ENCODE peak calls at places on chromosomes 5 and 9, in nine cellular contexts. One of them, this sample, is unnamed.

GRCh38 chr5:45355189-45355992 is 340.8 kb downstream of the HCN1 start:
- DNase-seq in transverse colon: no peak
- DNase-seq in HCT116: no peak
- DNase-seq in suprapubic skin: no peak
- DNase-seq in esophagus muscularis mucosa: no peak
- DNase-seq in GM12891: no peak
- DNase-seq in upper lobe of left lung: no peak
- DNase-seq in stomach: no peak
- DNase-seq in breast epithelium: no peak
- DNase-seq in this sample: no peak

GRCh38 chr9:77218612-77219011 is 41.3 kb downstream of the VPS13A start:
- DNase-seq in transverse colon: no peak
- DNase-seq in HCT116: no peak
- DNase-seq in suprapubic skin: no peak
- DNase-seq in esophagus muscularis mucosa: no peak
- DNase-seq in GM12891: no peak
- DNase-seq in upper lobe of left lung: no peak
- DNase-seq in stomach: no peak
- DNase-seq in breast epithelium: no peak
- DNase-seq in this sample: no peak

GRCh38 chr9:81754245-81754644 is 64.9 kb upstream of the TLE1 start:
- DNase-seq in transverse colon: no peak
- DNase-seq in HCT116: no peak
- DNase-seq in suprapubic skin: no peak
- DNase-seq in esophagus muscularis mucosa: no peak
- DNase-seq in GM12891: no peak
- DNase-seq in upper lobe of left lung: no peak
- DNase-seq in stomach: no peak
- DNase-seq in breast epithelium: no peak
- DNase-seq in this sample: no peak

GRCh38 chr9:33024126-33024965 is 727 bp upstream of the DNAJA1 start:
- DNase-seq in transverse colon: peak
- DNase-seq in HCT116: peak
- DNase-seq in suprapubic skin: no peak
- DNase-seq in esophagus muscularis mucosa: no peak
- DNase-seq in GM12891: no peak
- DNase-seq in upper lobe of left lung: no peak
- DNase-seq in stomach: no peak
- DNase-seq in breast epithelium: no peak
- DNase-seq in this sample: no peak

GRCh38 chr5:111672126-111672525 is 84.9 kb downstream of the NREP start:
- DNase-seq in transverse colon: no peak
- DNase-seq in HCT116: no peak
- DNase-seq in suprapubic skin: no peak
- DNase-seq in esophagus muscularis mucosa: peak
- DNase-seq in GM12891: no peak
- DNase-seq in upper lobe of left lung: no peak
- DNase-seq in stomach: no peak
- DNase-seq in breast epithelium: no peak
- DNase-seq in this sample: no peak

GRCh38 chr5:172712610-172713009 is 58.4 kb downstream of the DUSP1 start:
- DNase-seq in transverse colon: no peak
- DNase-seq in HCT116: no peak
- DNase-seq in suprapubic skin: no peak
- DNase-seq in esophagus muscularis mucosa: no peak
- DNase-seq in GM12891: no peak
- DNase-seq in upper lobe of left lung: no peak
- DNase-seq in stomach: no peak
- DNase-seq in breast epithelium: no peak
- DNase-seq in this sample: no peak

GRCh38 chr9:79257215-79257614 is 314.6 kb upstream of the TLE4 start:
- DNase-seq in transverse colon: no peak
- DNase-seq in HCT116: no peak
- DNase-seq in suprapubic skin: no peak
- DNase-seq in esophagus muscularis mucosa: peak
- DNase-seq in GM12891: no peak
- DNase-seq in upper lobe of left lung: no peak
- DNase-seq in stomach: no peak
- DNase-seq in breast epithelium: no peak
- DNase-seq in this sample: no peak

GRCh38 chr9:136665111-136665703 is 2.5 kb downstream of the EGFL7 start:
- DNase-seq in transverse colon: no peak
- DNase-seq in HCT116: no peak
- DNase-seq in suprapubic skin: no peak
- DNase-seq in esophagus muscularis mucosa: no peak
- DNase-seq in GM12891: peak
- DNase-seq in upper lobe of left lung: no peak
- DNase-seq in stomach: no peak
- DNase-seq in breast epithelium: no peak
- DNase-seq in this sample: peak

GRCh38 chr9:135081731-135082130 is 5.7 kb upstream of the OLFM1 start:
- DNase-seq in transverse colon: no peak
- DNase-seq in HCT116: no peak
- DNase-seq in suprapubic skin: peak
- DNase-seq in esophagus muscularis mucosa: no peak
- DNase-seq in GM12891: no peak
- DNase-seq in upper lobe of left lung: no peak
- DNase-seq in stomach: no peak
- DNase-seq in breast epithelium: peak
- DNase-seq in this sample: no peak

GRCh38 chr5:143434261-143435206 is 31.0 kb upstream of the NR3C1 start:
- DNase-seq in transverse colon: no peak
- DNase-seq in HCT116: no peak
- DNase-seq in suprapubic skin: no peak
- DNase-seq in esophagus muscularis mucosa: no peak
- DNase-seq in GM12891: no peak
- DNase-seq in upper lobe of left lung: no peak
- DNase-seq in stomach: peak
- DNase-seq in breast epithelium: no peak
- DNase-seq in this sample: no peak

DNA sequence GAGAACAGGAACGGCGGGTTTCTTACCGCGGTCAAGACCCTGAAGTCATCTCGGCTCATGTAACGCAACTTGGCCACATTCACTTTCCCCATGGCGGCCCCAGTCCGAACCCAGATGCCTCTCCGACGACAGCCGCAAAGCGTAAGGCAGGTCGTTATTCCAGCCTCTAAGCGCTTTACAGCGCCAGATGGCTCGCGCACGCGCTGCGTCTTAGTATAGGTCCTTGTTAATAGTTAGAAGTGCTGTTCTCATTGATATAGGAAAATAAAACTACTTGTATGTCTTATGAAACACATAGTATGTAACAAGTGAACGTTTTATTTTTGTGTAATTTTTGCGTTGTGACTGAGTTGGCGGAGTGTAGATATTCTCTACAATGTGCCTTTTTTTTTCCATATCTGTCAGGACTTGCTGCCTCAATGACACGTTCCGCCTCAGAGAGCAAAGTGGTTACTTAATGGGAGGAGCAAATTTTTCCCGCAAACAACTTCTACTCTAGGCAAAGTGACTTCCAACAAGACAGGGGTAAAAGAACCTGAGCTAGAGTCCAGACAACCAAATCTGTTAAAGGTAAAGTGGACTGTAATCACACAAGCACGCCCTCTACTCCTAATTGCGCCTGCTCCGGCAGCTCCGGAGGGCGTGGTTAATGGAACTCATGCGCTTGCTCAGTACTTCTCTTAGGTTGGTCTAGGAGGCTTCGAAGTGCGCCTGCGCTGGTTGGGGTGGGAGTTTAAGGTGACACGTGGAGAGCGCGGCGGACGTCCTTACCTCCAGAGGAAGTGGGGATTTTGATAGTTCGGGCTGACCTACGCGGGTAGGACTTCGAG is at the start of gene RIOK2:
- DNase-seq in transverse colon: peak
- DNase-seq in HCT116: peak
- DNase-seq in suprapubic skin: peak
- DNase-seq in esophagus muscularis mucosa: peak
- DNase-seq in GM12891: peak
- DNase-seq in upper lobe of left lung: peak
- DNase-seq in stomach: peak
- DNase-seq in breast epithelium: peak
- DNase-seq in this sample: peak
- TF ChIP-seq POLR2A in transverse colon: peak
- TF ChIP-seq POLR2A in HCT116: peak
- TF ChIP-seq POLR2A in suprapubic skin: peak
- TF ChIP-seq POLR2A in esophagus muscularis mucosa: no peak
- TF ChIP-seq POLR2A in GM12891: peak
- TF ChIP-seq POLR2A in upper lobe of left lung: no peak
- TF ChIP-seq POLR2A in stomach: peak
- TF ChIP-seq POLR2A in breast epithelium: no peak
- TF ChIP-seq POLR2A in this sample: peak

GRCh38 chr9:107489687-107490605 is at the start of gene KLF4:
- DNase-seq in transverse colon: peak
- DNase-seq in HCT116: peak
- DNase-seq in suprapubic skin: peak
- DNase-seq in esophagus muscularis mucosa: peak
- DNase-seq in GM12891: peak
- DNase-seq in upper lobe of left lung: peak
- DNase-seq in stomach: peak
- DNase-seq in breast epithelium: peak
- DNase-seq in this sample: peak

GRCh38 chr9:107487521-107488399 is 1.8 kb downstream of the KLF4 start:
- DNase-seq in transverse colon: peak
- DNase-seq in HCT116: no peak
- DNase-seq in suprapubic skin: peak
- DNase-seq in esophagus muscularis mucosa: no peak
- DNase-seq in GM12891: no peak
- DNase-seq in upper lobe of left lung: peak
- DNase-seq in stomach: peak
- DNase-seq in breast epithelium: peak
- DNase-seq in this sample: no peak

GRCh38 chr9:107486674-107487520 is 2.7 kb downstream of the KLF4 start:
- DNase-seq in transverse colon: peak
- DNase-seq in HCT116: no peak
- DNase-seq in suprapubic skin: peak
- DNase-seq in esophagus muscularis mucosa: no peak
- DNase-seq in GM12891: no peak
- DNase-seq in upper lobe of left lung: no peak
- DNase-seq in stomach: peak
- DNase-seq in breast epithelium: no peak
- DNase-seq in this sample: no peak

GRCh38 chr9:107489144-107489673 is 360 bp downstream of the KLF4 start:
- DNase-seq in transverse colon: peak
- DNase-seq in HCT116: no peak
- DNase-seq in suprapubic skin: no peak
- DNase-seq in esophagus muscularis mucosa: no peak
- DNase-seq in GM12891: no peak
- DNase-seq in upper lobe of left lung: no peak
- DNase-seq in stomach: no peak
- DNase-seq in breast epithelium: no peak
- DNase-seq in this sample: no peak

DNA sequence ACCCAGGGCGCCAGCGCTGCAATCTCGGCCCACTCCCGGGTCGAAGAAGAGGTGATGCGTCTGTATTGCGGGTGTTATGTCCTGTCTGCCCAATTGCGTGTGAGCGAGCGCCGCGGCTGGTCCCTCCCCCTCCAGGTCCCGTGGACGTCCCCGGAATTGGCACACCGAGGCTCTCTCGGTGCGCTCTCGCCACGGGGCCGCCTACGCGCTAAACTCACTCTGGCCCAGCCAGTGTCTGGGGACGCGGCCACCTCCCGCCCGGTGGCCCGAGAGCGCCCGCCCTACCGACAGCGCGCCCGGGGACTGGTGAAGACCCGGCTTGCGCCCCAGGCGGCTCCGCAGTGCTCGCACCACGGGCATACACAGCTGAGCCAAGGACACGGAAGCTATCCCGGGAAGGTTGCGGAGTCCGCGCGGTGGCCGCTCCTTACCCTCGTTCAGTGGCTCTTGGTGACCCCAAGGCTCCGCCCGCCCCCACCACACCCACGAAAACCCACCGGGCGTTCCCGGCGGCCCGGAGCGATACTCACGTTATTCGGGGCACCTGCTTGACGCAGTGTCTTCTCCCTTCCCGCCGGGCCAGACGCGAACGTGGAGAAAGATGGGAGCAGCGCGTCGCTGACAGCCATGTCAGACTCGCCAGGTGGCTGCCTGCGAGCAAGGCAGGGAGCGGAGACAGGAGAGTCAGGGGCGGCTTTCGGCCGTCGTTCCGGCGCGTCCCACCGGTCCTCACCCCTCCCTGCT is 997 bp downstream of the KLF4 start:
- DNase-seq in transverse colon: peak
- DNase-seq in HCT116: no peak
- DNase-seq in suprapubic skin: peak
- DNase-seq in esophagus muscularis mucosa: no peak
- DNase-seq in GM12891: no peak
- DNase-seq in upper lobe of left lung: peak
- DNase-seq in stomach: peak
- DNase-seq in breast epithelium: peak
- DNase-seq in this sample: peak
- TF ChIP-seq POLR2AphosphoS5 in transverse colon: peak
- TF ChIP-seq POLR2AphosphoS5 in HCT116: no peak
- TF ChIP-seq POLR2AphosphoS5 in suprapubic skin: peak
- TF ChIP-seq POLR2AphosphoS5 in esophagus muscularis mucosa: peak
- TF ChIP-seq POLR2AphosphoS5 in GM12891: no peak
- TF ChIP-seq POLR2AphosphoS5 in upper lobe of left lung: peak
- TF ChIP-seq POLR2AphosphoS5 in stomach: peak
- TF ChIP-seq POLR2AphosphoS5 in breast epithelium: peak
- TF ChIP-seq POLR2AphosphoS5 in this sample: no peak

DNA sequence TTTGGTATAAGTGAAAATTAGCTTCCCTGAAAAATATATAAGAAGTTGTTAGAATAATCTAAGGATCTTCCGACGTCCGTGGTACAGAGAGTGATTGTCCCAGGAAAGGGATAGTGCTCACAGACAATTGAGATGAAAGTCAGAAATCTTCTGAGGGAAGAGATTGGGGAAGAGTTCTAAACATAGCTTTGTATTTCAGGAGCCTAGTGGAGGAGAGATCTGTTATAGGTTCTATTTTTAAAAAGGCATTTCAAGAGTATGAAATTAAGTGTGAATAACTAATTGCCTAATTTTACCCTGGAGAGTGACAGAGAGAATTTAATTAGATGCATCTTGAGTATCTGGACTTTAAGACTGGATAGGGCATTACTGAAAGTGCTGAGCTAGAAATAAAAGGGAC is 164.6 kb downstream of the ESM1 start:
- DNase-seq in transverse colon: no peak
- DNase-seq in HCT116: no peak
- DNase-seq in suprapubic skin: no peak
- DNase-seq in esophagus muscularis mucosa: no peak
- DNase-seq in GM12891: no peak
- DNase-seq in upper lobe of left lung: no peak
- DNase-seq in stomach: no peak
- DNase-seq in breast epithelium: no peak
- DNase-seq in this sample: no peak
- TF ChIP-seq POLR2A in transverse colon: no peak
- TF ChIP-seq POLR2A in HCT116: no peak
- TF ChIP-seq POLR2A in suprapubic skin: no peak
- TF ChIP-seq POLR2A in esophagus muscularis mucosa: no peak
- TF ChIP-seq POLR2A in GM12891: no peak
- TF ChIP-seq POLR2A in upper lobe of left lung: no peak
- TF ChIP-seq POLR2A in stomach: no peak
- TF ChIP-seq POLR2A in breast epithelium: no peak
- TF ChIP-seq POLR2A in this sample: no peak

DNA sequence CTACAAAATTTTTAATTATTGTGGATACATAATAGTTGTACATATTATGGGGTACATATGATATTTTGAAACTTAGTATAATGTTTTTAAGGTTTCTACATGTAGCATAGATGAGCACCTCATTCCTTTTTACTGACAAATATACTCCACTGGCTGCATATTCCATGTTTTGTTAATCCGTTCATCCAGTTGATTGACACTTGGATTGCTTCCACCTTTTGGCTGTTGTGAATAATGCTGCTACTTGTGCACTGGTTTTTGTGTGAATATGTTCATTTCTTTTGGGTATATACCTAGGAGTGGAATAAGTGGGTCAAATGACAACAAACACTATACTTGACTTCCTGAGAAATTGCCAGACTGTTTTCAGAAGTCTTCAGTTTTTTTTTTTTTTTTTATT is 2.8 kb upstream of the ENTREP1 start:
- DNase-seq in transverse colon: no peak
- DNase-seq in HCT116: no peak
- DNase-seq in suprapubic skin: no peak
- DNase-seq in esophagus muscularis mucosa: no peak
- DNase-seq in GM12891: no peak
- DNase-seq in upper lobe of left lung: no peak
- DNase-seq in stomach: no peak
- DNase-seq in breast epithelium: no peak
- DNase-seq in this sample: no peak
- TF ChIP-seq POLR2AphosphoS5 in transverse colon: no peak
- TF ChIP-seq POLR2AphosphoS5 in HCT116: no peak
- TF ChIP-seq POLR2AphosphoS5 in suprapubic skin: no peak
- TF ChIP-seq POLR2AphosphoS5 in esophagus muscularis mucosa: no peak
- TF ChIP-seq POLR2AphosphoS5 in GM12891: no peak
- TF ChIP-seq POLR2AphosphoS5 in upper lobe of left lung: no peak
- TF ChIP-seq POLR2AphosphoS5 in stomach: no peak
- TF ChIP-seq POLR2AphosphoS5 in breast epithelium: no peak
- TF ChIP-seq POLR2AphosphoS5 in this sample: no peak